ENCODE peak calls at places on chromosomes 7 and 10, in seven cellular contexts. W is fibroblast of lung, S is HL-60, U is lower lobe of right lung, Y is colonic mucosa, G is pancreas, K is tibial artery. Z is an unnamed sample.
A peak's percentile ranks its signal among the peaks of the same experiment; 100 is the strongest.

GRCh38 chr7:41979834-41980307 is 257.1 kb downstream of the GLI3 start:
- DNase-seq in W (peak; percentile 73), S (no peak), U (no peak), Y (no peak), G (no peak), K (no peak), Z (no peak)

GRCh38 chr10:129031233-129032150 is 435.5 kb upstream of the MGMT start:
- DNase-seq in W (peak; percentile 54), S (peak; percentile 26), U (no peak), Y (peak; percentile 29), G (peak; percentile 79), K (no peak), Z (peak; percentile 19)

GRCh38 chr7:107201795-107202450 is 33.1 kb downstream of the HBP1 start:
- DNase-seq in W (peak; percentile 33), S (peak; percentile 25), U (no peak), Y (peak; percentile 56), G (peak; percentile 66), K (no peak), Z (no peak)

GRCh38 chr10:96721207-96721572 is 876 bp upstream of the PIK3AP1 start:
- DNase-seq in W (no peak), S (no peak), U (no peak), Y (no peak), G (no peak), K (no peak), Z (no peak)

GRCh38 chr7:47720141-47720906 is 138.4 kb upstream of the TNS3 start:
- DNase-seq in W (peak; percentile 70), S (no peak), U (no peak), Y (no peak), G (no peak), K (no peak), Z (no peak)

GRCh38 chr10:88989824-88990527 is 622 bp upstream of the FAS start:
- DNase-seq in W (peak; percentile 96), S (peak; percentile 55), U (peak; percentile 87), Y (no peak), G (no peak), K (no peak), Z (no peak)

GRCh38 chr10:70649526-70649925 is 22.8 kb upstream of the ADAMTS14 start:
- DNase-seq in W (peak; percentile 60), S (no peak), U (no peak), Y (no peak), G (no peak), K (no peak), Z (no peak)

GRCh38 chr7:66523409-66523808 is 105.3 kb upstream of the KCTD7 start:
- DNase-seq in W (no peak), S (no peak), U (no peak), Y (no peak), G (no peak), K (no peak), Z (no peak)

GRCh38 chr10:46528675-46529615 is 27.5 kb downstream of the GPRIN2 start:
- DNase-seq in W (no peak), S (no peak), U (peak; percentile 47), Y (no peak), G (peak; percentile 59), K (no peak), Z (no peak)

GRCh38 chr7:696426-697258 is 29.9 kb upstream of the DNAAF5 start:
- DNase-seq in W (no peak), S (no peak), U (no peak), Y (no peak), G (no peak), K (peak; percentile 55), Z (no peak)

GRCh38 chr7:11294965-11295364 is 321.3 kb downstream of the PHF14 start:
- DNase-seq in W (no peak), S (no peak), U (no peak), Y (no peak), G (no peak), K (no peak), Z (no peak)

DNA sequence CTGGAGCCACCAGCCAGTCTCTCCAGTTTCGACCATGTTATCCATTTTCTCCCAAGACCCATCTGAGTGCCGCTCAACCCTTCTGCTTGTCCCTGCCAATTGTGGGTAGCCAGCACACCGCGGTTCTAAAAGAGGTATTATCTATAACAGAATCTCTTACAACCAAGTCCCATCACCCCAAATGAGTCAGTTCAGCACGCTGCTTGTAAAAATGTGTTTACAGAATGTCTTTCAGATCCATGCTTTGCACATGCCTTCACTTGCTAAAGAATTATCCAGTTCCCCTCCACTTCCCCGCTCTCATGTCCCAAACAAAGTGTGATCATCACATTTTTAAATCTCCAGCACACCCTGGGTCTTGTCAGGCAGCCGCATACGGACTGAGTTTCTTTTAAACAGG is 29.6 kb upstream of the FGFR2 start:
- DNase-seq in W (no peak), S (no peak), U (no peak), Y (no peak), G (no peak), K (peak; percentile 25), Z (no peak)
- H3K27ac ChIP-seq in W (no peak overlapping the region), S (no peak overlapping the region), U (no peak overlapping the region), Y (no peak overlapping the region), G (no peak overlapping the region), K (no peak overlapping the region), Z (no peak overlapping the region)

GRCh38 chr10:24042884-24043283 is 166.1 kb upstream of the KIAA1217 start:
- DNase-seq in W (no peak), S (no peak), U (no peak), Y (no peak), G (no peak), K (no peak), Z (no peak)

GRCh38 chr10:24039331-24039730 is 169.6 kb upstream of the KIAA1217 start:
- DNase-seq in W (no peak), S (no peak), U (no peak), Y (no peak), G (no peak), K (no peak), Z (no peak)

GRCh38 chr10:24046060-24046459 is 162.9 kb upstream of the KIAA1217 start:
- DNase-seq in W (no peak), S (no peak), U (no peak), Y (no peak), G (no peak), K (no peak), Z (no peak)

GRCh38 chr10:24039897-24040296 is 169.0 kb upstream of the KIAA1217 start:
- DNase-seq in W (no peak), S (no peak), U (no peak), Y (peak; percentile 30), G (no peak), K (no peak), Z (no peak)

GRCh38 chr10:24041030-24041429 is 167.9 kb upstream of the KIAA1217 start:
- DNase-seq in W (no peak), S (no peak), U (no peak), Y (no peak), G (no peak), K (no peak), Z (no peak)
- H3K27ac ChIP-seq in W (no peak overlapping the region), S (no peak overlapping the region), U (no peak overlapping the region), Y (no peak overlapping the region), G (no peak overlapping the region), K (no peak overlapping the region), Z (no peak overlapping the region)

GRCh38 chr7:128154519-128154918 is 86.6 kb upstream of the LEP start:
- DNase-seq in W (no peak), S (peak; percentile 54), U (no peak), Y (no peak), G (no peak), K (no peak), Z (no peak)

GRCh38 chr7:128151646-128152045 is 89.4 kb upstream of the LEP start:
- DNase-seq in W (no peak), S (peak; percentile 45), U (no peak), Y (no peak), G (no peak), K (no peak), Z (no peak)

GRCh38 chr7:128153436-128153835 is 87.6 kb upstream of the LEP start:
- DNase-seq in W (no peak), S (no peak), U (no peak), Y (no peak), G (no peak), K (no peak), Z (no peak)

GRCh38 chr7:128150223-128150622 is 90.9 kb upstream of the LEP start:
- DNase-seq in W (no peak), S (no peak), U (no peak), Y (no peak), G (no peak), K (no peak), Z (no peak)

DNA sequence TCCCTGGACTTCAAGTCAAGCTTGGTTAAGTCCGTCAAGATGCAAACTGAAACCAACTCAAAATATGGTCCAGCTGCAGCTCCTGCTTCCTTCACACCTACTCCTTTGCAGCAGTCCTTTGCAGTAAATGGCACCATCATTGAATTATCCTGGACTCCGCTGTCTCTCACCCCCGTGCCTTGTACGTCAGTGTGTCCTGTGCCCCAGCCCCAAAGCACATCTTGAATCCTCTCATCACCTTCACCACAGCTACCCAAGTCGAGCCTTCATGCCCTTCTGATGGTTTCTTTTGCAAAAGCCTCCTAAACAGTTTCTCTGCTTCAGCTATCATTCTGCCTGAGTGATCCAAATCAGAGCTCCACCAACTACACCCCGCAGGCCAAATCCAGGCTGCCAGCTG is 88.4 kb upstream of the LEP start:
- DNase-seq in W (no peak), S (no peak), U (no peak), Y (no peak), G (no peak), K (no peak), Z (no peak)
- H3K27ac ChIP-seq in W (no peak overlapping the region), S (no peak overlapping the region), U (no peak overlapping the region), Y (no peak overlapping the region), G (no peak overlapping the region), K (no peak overlapping the region), Z (no peak overlapping the region)

GRCh38 chr10:2985729-2986232 is 81.6 kb upstream of the PFKP start:
- DNase-seq in W (peak; percentile 28), S (no peak), U (peak; percentile 55), Y (peak; percentile 85), G (no peak), K (no peak), Z (no peak)
- H3K27ac ChIP-seq in W (no peak overlapping the region), S (peak overlapping the region; percentile 35), U (no peak overlapping the region), Y (peak overlapping the region; percentile 89), G (peak overlapping the region; percentile 55), K (no peak overlapping the region), Z (no peak overlapping the region)

GRCh38 chr7:128790297-128791037 is 1.3 kb upstream of the CCDC136 start:
- DNase-seq in W (no peak), S (no peak), U (no peak), Y (no peak), G (no peak), K (no peak), Z (no peak)

GRCh38 chr7:128792471-128793183 is 859 bp downstream of the CCDC136 start:
- DNase-seq in W (no peak), S (no peak), U (no peak), Y (no peak), G (no peak), K (no peak), Z (no peak)

GRCh38 chr7:128791121-128791967 is 424 bp upstream of the CCDC136 start:
- DNase-seq in W (peak; percentile 48), S (peak; percentile 55), U (peak; percentile 77), Y (peak; percentile 79), G (peak; percentile 91), K (peak; percentile 88), Z (peak; percentile 31)

GRCh38 chr7:128793184-128793552 is 1.4 kb downstream of the CCDC136 start:
- DNase-seq in W (no peak), S (no peak), U (no peak), Y (no peak), G (no peak), K (no peak), Z (no peak)

GRCh38 chr7:128791968-128792319 is at the start of gene CCDC136:
- DNase-seq in W (no peak), S (no peak), U (no peak), Y (no peak), G (no peak), K (no peak), Z (no peak)
- H3K27ac ChIP-seq in W (no peak within 1 kb of the TSS), S (no peak within 1 kb of the TSS), U (no peak within 1 kb of the TSS), Y (no peak within 1 kb of the TSS), G (no peak within 1 kb of the TSS), K (peak within 1 kb of the TSS; percentile 67), Z (no peak within 1 kb of the TSS)